ENCODE peak calls at places on chromosomes 5 and 9, in five cellular contexts. Y, F, J, X and O are unnamed samples.

GRCh38 chr5:38634961-38635369 is 78.5 kb upstream of the LIFR start:
- DNase-seq in X (no peak), J (no peak), F (peak), Y (no peak), O (no peak)

GRCh38 chr9:106947501-106947900 is 84.5 kb downstream of the ZNF462 start:
- DNase-seq in Y (no peak), X (no peak), F (no peak), J (no peak), O (no peak)

GRCh38 chr9:99019523-99020331 is 76.0 kb downstream of the COL15A1 start:
- DNase-seq in Y (no peak), J (no peak), X (peak), F (peak), O (peak)

GRCh38 chr9:116144038-116144437 is 9.6 kb upstream of the PAPPA start:
- DNase-seq in Y (no peak), J (no peak), X (peak), F (peak), O (no peak)

GRCh38 chr5:127875235-127876021 is 172.2 kb downstream of the CCDC192 start:
- DNase-seq in X (peak), F (peak), Y (no peak), J (no peak), O (peak)

GRCh38 chr9:110155744-110156143 is 52.2 kb downstream of the C9orf152 start:
- DNase-seq in Y (no peak), J (no peak), F (no peak), X (no peak), O (no peak)

GRCh38 chr5:160477266-160477970 is 55.8 kb downstream of the PTTG1 start:
- DNase-seq in F (no peak), Y (no peak), X (no peak), J (no peak), O (peak)

GRCh38 chr9:79946718-79947117 is 375.0 kb downstream of the TLE4 start:
- DNase-seq in F (no peak), Y (no peak), J (peak), X (peak), O (peak)

DNA sequence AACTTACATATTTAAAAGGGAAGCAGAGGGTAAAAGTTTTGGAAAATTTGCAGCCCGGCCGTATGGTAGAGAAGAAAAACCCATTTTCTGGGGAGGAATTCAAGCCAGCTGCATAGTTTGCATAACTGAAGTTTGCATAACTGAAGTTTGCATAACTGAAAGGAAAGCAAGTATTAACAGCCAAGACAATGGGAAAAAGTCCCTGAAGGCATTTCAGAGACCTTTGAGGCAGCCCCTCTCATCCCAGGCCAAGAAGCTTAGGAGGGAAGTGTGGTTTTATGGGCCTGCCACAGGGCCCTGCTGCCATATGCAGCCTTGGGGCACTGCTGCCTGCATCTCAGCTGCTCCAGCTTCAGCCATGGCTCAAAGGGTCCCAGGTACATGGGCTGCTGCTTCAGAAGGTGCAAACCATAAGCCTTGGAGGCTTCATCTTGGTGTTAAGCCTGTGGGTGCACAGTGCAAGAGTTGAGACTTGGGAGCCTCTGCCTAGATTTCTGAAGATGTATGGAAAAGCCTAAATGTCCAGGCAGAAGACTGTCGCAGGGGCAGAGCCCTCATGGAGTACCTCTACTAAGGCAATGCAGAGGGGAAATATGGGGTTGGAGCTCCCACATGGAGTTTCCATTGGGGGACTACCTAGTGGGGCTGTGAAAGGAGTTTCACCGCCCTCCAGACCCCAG is 36.9 kb upstream of the CXCL14 start:
- DNase-seq in F (no peak), J (no peak), Y (no peak), X (no peak), O (peak)
- H3K4me3 ChIP-seq in F (no peak), J (no peak), Y (no peak), X (no peak), O (no peak)

GRCh38 chr5:139091439-139092156 is 106.6 kb downstream of the SIL1 start:
- DNase-seq in F (no peak), X (peak), Y (no peak), J (no peak), O (peak)
- TF ChIP-seq CTCF in F (peak), X (no peak), Y (peak), J (peak), O (no peak)

DNA sequence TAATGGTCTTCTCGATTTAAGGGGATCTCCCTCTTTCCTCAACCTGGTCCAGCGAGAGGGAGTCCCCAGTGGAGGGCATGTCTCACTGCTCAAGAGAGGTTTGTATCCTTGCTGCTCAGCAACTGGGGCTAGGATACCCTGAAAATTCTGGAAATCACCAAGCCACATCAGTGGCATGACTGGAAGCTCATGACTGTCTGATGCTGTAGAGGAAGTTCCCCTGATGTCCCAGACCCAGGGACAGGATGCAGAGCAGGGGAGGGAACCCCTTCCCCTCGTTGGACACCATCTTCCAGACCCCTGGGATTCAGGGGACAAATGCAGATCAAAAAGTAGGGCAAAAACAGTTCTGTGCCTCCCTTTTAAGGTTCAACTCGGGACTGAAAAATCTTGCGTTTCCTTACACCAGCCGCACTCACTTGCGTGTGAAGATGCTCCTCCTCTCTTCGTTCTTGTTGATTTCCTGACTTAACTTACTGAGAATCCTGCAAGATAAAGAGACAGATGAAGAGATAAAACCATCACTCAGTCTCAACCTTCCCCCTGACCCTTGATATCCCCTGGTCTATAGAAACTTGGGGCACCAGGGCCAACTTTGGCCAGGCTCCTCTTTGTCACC is 22.1 kb downstream of the LCP2 start:
- DNase-seq in F (no peak), J (no peak), Y (no peak), X (no peak), O (no peak)
- H3K4me3 ChIP-seq in F (no peak), J (no peak), Y (no peak), X (no peak), O (no peak)

DNA sequence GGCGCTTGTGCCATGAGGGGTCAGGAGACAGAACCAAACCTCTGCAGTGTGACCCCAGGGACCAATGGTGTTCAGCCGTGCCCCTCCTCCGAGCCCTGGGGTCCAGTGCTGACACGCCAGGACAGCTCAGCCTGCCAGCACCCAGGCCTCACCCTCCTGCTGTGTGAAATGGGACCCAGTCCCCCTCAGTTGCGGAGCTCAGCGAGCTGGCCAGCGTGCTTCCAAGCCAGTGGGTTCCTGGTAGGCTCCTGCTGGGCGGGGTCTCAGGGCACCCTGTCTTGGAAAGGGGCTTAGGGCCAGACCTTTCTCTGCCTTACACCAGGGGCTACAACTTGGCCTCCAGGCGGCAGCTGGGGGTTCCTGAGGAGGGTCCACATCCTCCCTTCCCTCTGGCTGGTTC is 4.4 kb downstream of the RNF44 start:
- DNase-seq in F (no peak), Y (peak), J (peak), X (no peak), O (no peak)
- TF ChIP-seq CTCF in F (no peak), Y (no peak), J (no peak), X (no peak), O (no peak)

GRCh38 chr9:113879906-113880305 is 3.8 kb downstream of the ZNF618 start:
- DNase-seq in Y (no peak), J (no peak), X (peak), F (no peak), O (no peak)
- H3K4me3 ChIP-seq in Y (no peak), J (peak), X (no peak), F (no peak), O (no peak)

GRCh38 chr5:34916518-34916917 is 1.0 kb downstream of the BRIX1 start:
- DNase-seq in Y (no peak), J (no peak), F (no peak), X (no peak), O (no peak)
- TF ChIP-seq CTCF in Y (no peak), J (no peak), F (no peak), X (no peak), O (no peak)

GRCh38 chr5:98877600-98877999 is 51.2 kb downstream of the CHD1 start:
- DNase-seq in J (no peak), F (no peak), Y (no peak), X (no peak), O (no peak)

GRCh38 chr5:98880151-98880550 is 48.7 kb downstream of the CHD1 start:
- DNase-seq in F (peak), J (no peak), X (no peak), Y (no peak), O (no peak)

DNA sequence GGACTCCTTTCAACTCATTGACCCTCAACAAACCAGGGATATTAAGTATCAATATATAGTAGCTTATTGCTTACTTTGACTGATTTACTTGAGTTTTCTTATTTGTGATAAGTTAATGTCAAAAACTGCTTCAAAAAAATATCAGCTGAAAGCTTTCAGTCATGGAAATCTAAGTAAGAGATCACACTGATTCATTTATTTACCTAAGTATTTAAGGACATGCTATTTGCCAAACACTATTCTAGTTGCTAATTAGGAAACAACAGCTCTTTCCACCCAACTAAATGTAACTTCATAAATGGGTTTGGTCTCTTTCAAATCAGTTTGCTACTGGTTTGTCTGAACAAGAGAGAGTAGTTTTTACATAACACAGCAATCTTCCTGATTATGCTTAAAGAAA is 48.2 kb downstream of the CHD1 start:
- DNase-seq in J (no peak), Y (no peak), X (no peak), F (peak), O (no peak)
- H3K4me3 ChIP-seq in J (no peak), Y (no peak), X (no peak), F (no peak), O (no peak)

GRCh38 chr9:133460405-133461175 is 812 bp downstream of the CACFD1 start:
- DNase-seq in X (peak), J (no peak), Y (peak), F (peak), O (peak)

GRCh38 chr9:133463864-133464615 is 4.3 kb downstream of the CACFD1 start:
- DNase-seq in J (no peak), F (no peak), X (peak), Y (peak), O (no peak)

GRCh38 chr9:133464638-133465037 is 4.9 kb downstream of the CACFD1 start:
- DNase-seq in F (no peak), J (no peak), X (no peak), Y (no peak), O (no peak)

GRCh38 chr9:133461975-133462374 is 2.2 kb downstream of the CACFD1 start:
- DNase-seq in J (no peak), X (no peak), Y (no peak), F (no peak), O (no peak)

DNA sequence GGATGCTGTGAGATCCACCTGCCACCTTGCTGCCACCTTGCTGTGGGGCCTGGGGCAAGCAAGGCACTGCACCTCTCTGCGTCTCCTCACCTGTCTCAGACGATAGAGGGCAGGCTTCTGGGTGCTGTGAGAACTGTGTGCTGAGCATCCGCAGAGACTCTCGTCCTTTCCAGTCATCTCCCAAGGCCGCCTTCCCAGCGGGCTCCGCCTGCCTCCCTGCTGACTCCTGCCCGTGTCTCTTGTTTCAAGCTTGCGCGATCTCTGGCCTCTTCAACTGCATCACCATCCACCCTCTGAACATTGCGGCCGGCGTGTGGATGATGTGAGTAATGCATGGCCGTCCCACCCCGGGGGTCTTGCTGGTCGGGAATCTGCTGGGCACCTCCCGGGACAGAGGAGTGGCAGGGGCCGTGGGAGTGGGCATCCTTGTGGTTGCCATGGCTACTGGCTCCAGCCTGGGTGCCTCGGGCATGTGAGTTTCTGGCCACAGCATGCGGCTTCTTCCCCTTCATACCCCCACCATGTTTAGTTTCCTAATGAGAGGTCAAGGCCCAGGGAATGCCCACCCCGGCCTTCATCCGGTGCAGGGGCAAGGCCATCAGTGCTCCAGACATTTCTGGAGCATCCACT is 3.6 kb downstream of the CACFD1 start:
- DNase-seq in J (no peak), X (no peak), Y (no peak), F (peak), O (no peak)
- TF ChIP-seq CTCF in J (no peak), X (no peak), Y (no peak), F (peak), O (no peak)

GRCh38 chr9:15249042-15249818 is 57.8 kb downstream of the TTC39B start:
- DNase-seq in Y (no peak), J (no peak), X (peak), F (no peak), O (peak)
- H3K4me3 ChIP-seq in Y (no peak), J (no peak), X (no peak), F (no peak), O (no peak)

GRCh38 chr9:21479152-21479702 is 2.9 kb downstream of the IFNE start:
- DNase-seq in Y (no peak), F (no peak), J (no peak), X (no peak), O (no peak)

GRCh38 chr9:21470126-21470525 is 12.0 kb downstream of the IFNE start:
- DNase-seq in X (no peak), Y (no peak), F (no peak), J (no peak), O (no peak)

GRCh38 chr9:21477466-21477865 is 4.6 kb downstream of the IFNE start:
- DNase-seq in J (no peak), Y (no peak), X (no peak), F (peak), O (no peak)

DNA sequence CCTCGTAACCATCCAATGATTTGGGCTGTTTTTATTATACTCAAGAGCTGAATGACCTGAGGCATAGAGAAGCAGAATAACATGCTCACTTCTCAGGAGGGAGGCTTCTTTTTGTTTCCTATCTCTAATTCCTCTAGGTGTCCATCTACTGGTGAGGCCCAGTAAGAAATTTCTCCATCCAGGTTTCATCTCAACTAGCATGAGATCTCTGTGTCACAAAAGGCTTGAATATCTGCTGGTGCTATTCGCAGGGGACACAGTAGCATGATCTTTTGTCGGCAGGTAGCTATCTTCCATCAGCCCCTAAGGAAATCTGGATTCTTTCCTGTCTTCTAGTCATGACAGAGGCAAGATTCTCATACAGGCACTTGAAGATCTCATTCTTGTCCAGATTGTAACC is 8.9 kb downstream of the IFNE start:
- DNase-seq in X (no peak), Y (no peak), J (no peak), F (no peak), O (no peak)
- TF ChIP-seq CTCF in X (peak), Y (no peak), J (no peak), F (peak), O (no peak)